ENCODE peak calls at places on chromosomes 2 and 18, in eight cellular contexts. M is adrenal gland, P is heart left ventricle, C is transverse colon, N is H54, L is IMR-90, Z is breast epithelium, K is NB4. W is an unnamed sample.

GRCh38 chr2:37318401-37318800 is 6.2 kb downstream of the PRKD3 start:
- DNase-seq in M (no peak), P (no peak), C (no peak), N (no peak), L (peak), Z (no peak), K (peak), W (no peak)

GRCh38 chr2:191844706-191845105 is 2.2 kb downstream of the CAVIN2 start:
- DNase-seq in M (no peak), P (no peak), C (no peak), N (no peak), L (peak), Z (no peak), K (no peak), W (no peak)

GRCh38 chr2:226403360-226403759 is 396.3 kb downstream of the IRS1 start:
- DNase-seq in M (no peak), P (no peak), C (no peak), N (no peak), L (peak), Z (no peak), K (no peak), W (no peak)

GRCh38 chr2:10285578-10286198 is 17.0 kb upstream of the HPCAL1 start:
- DNase-seq in M (peak), P (peak), C (peak), N (peak), L (peak), Z (peak), K (peak), W (peak)

GRCh38 chr18:28112056-28112470 is 64.9 kb downstream of the CDH2 start:
- DNase-seq in M (peak), P (no peak), C (no peak), N (no peak), L (peak), Z (no peak), K (no peak), W (no peak)

GRCh38 chr2:53633441-53633840 is 134.2 kb upstream of the CHAC2 start:
- DNase-seq in M (no peak), P (no peak), C (no peak), N (no peak), L (peak), Z (no peak), K (no peak), W (no peak)

GRCh38 chr2:210558708-210559107 is 2.3 kb downstream of the CPS1 start:
- DNase-seq in M (no peak), P (no peak), C (no peak), N (no peak), L (no peak), Z (no peak), K (no peak), W (no peak)

GRCh38 chr18:45667056-45667455 is 51.8 kb downstream of the SLC14A2 start:
- DNase-seq in M (no peak), P (no peak), C (no peak), N (no peak), L (no peak), Z (no peak), K (no peak), W (no peak)

GRCh38 chr2:196592912-196593881 is 46.3 kb upstream of the CCDC150 start:
- DNase-seq in M (no peak), P (peak), C (no peak), N (peak), L (peak), Z (no peak), K (peak), W (peak)

GRCh38 chr18:60003610-60004185 is 103.9 kb downstream of the PMAIP1 start:
- DNase-seq in M (no peak), P (no peak), C (no peak), N (no peak), L (no peak), Z (no peak), K (no peak), W (no peak)

GRCh38 chr2:98444436-98445166 is at the start of gene INPP4A:
- DNase-seq in M (peak), P (peak), C (peak), N (peak), L (peak), Z (peak), K (peak), W (peak)

GRCh38 chr2:163802289-163802688 is 66.5 kb upstream of the FIGN start:
- DNase-seq in M (no peak), P (no peak), C (no peak), N (no peak), L (no peak), Z (no peak), K (no peak), W (no peak)

GRCh38 chr2:100554788-100555407 is 7.9 kb upstream of the PDCL3 start:
- DNase-seq in M (no peak), P (no peak), C (peak), N (no peak), L (no peak), Z (no peak), K (peak), W (no peak)

GRCh38 chr2:222100704-222101103 is 198.1 kb downstream of the PAX3 start:
- DNase-seq in M (no peak), P (no peak), C (no peak), N (no peak), L (no peak), Z (no peak), K (no peak), W (no peak)

GRCh38 chr18:23106575-23106974 is 28.7 kb upstream of the CABLES1 start:
- DNase-seq in M (peak), P (no peak), C (peak), N (peak), L (peak), Z (peak), K (peak), W (no peak)

GRCh38 chr18:9113468-9114149 is 11.1 kb downstream of the NDUFV2 start:
- DNase-seq in M (no peak), P (no peak), C (no peak), N (no peak), L (no peak), Z (no peak), K (no peak), W (peak)

GRCh38 chr2:19747310-19748072 is 154.3 kb downstream of the TTC32 start:
- DNase-seq in M (no peak), P (no peak), C (no peak), N (no peak), L (peak), Z (peak), K (no peak), W (no peak)

GRCh38 chr2:237691908-237692600 is 64.7 kb downstream of the LRRFIP1 start:
- DNase-seq in M (peak), P (peak), C (peak), N (peak), L (peak), Z (peak), K (peak), W (peak)

GRCh38 chr2:120771556-120772208 is 36.0 kb downstream of the GLI2 start:
- DNase-seq in M (peak), P (peak), C (peak), N (peak), L (peak), Z (no peak), K (peak), W (no peak)

GRCh38 chr2:40343904-40344303 is 108.0 kb downstream of the SLC8A1 start:
- DNase-seq in M (no peak), P (no peak), C (no peak), N (no peak), L (peak), Z (no peak), K (no peak), W (no peak)

GRCh38 chr18:36405611-36406010 is 108.1 kb downstream of the FHOD3 start:
- DNase-seq in M (no peak), P (no peak), C (no peak), N (no peak), L (peak), Z (no peak), K (no peak), W (no peak)

GRCh38 chr2:16774091-16774490 is 108.5 kb upstream of the CYRIA start:
- DNase-seq in M (no peak), P (no peak), C (no peak), N (no peak), L (no peak), Z (no peak), K (no peak), W (no peak)

GRCh38 chr2:234290671-234291070 is 206.2 kb downstream of the ARL4C start:
- DNase-seq in M (peak), P (no peak), C (peak), N (no peak), L (no peak), Z (no peak), K (peak), W (no peak)

GRCh38 chr2:43005975-43006833 is 213.8 kb upstream of the HAAO start:
- DNase-seq in M (no peak), P (no peak), C (no peak), N (no peak), L (no peak), Z (no peak), K (no peak), W (no peak)

GRCh38 chr2:165274698-165275097 is 35.5 kb downstream of the SCN2A start:
- DNase-seq in M (peak), P (peak), C (peak), N (no peak), L (no peak), Z (peak), K (no peak), W (no peak)

GRCh38 chr2:241776336-241777166 is at the start of gene GAL3ST2:
- DNase-seq in M (no peak), P (no peak), C (peak), N (no peak), L (no peak), Z (peak), K (no peak), W (no peak)

GRCh38 chr2:54456526-54457325 is 599 bp downstream of the SPTBN1 start:
- DNase-seq in M (peak), P (peak), C (peak), N (peak), L (peak), Z (no peak), K (peak), W (peak)

GRCh38 chr2:143171817-143172216 is 42.6 kb downstream of the ARHGAP15 start:
- DNase-seq in M (no peak), P (no peak), C (no peak), N (no peak), L (peak), Z (no peak), K (no peak), W (no peak)

GRCh38 chr18:59737776-59738295 is 40.6 kb upstream of the CCBE1 start:
- DNase-seq in M (no peak), P (no peak), C (no peak), N (no peak), L (no peak), Z (no peak), K (no peak), W (no peak)

GRCh38 chr2:81648370-81648769 is 1343.8 kb upstream of the LRRTM1 start:
- DNase-seq in M (no peak), P (no peak), C (no peak), N (no peak), L (no peak), Z (no peak), K (no peak), W (no peak)

GRCh38 chr18:51251625-51252024 is 54.1 kb upstream of the MEX3C start:
- DNase-seq in M (no peak), P (no peak), C (peak), N (no peak), L (no peak), Z (no peak), K (peak), W (no peak)

GRCh38 chr2:126971162-126971480 is 72.4 kb downstream of the TEX51 start:
- DNase-seq in M (no peak), P (peak), C (no peak), N (no peak), L (no peak), Z (no peak), K (no peak), W (no peak)

GRCh38 chr2:33377048-33377447 is 99.4 kb upstream of the RASGRP3 start:
- DNase-seq in M (no peak), P (peak), C (no peak), N (no peak), L (no peak), Z (no peak), K (no peak), W (no peak)

GRCh38 chr18:80009661-80010550 is 21.5 kb upstream of the TXNL4A start:
- DNase-seq in M (peak), P (peak), C (peak), N (peak), L (peak), Z (peak), K (peak), W (no peak)

GRCh38 chr2:29611850-29612249 is 309.5 kb downstream of the ALK start:
- DNase-seq in M (no peak), P (no peak), C (no peak), N (no peak), L (no peak), Z (no peak), K (no peak), W (no peak)

GRCh38 chr2:240787521-240788472 is 32.2 kb downstream of the KIF1A start:
- DNase-seq in M (no peak), P (peak), C (no peak), N (no peak), L (no peak), Z (no peak), K (no peak), W (no peak)

GRCh38 chr2:28390857-28391563 is 1.6 kb upstream of the FOSL2 start:
- DNase-seq in M (peak), P (peak), C (peak), N (peak), L (no peak), Z (peak), K (no peak), W (peak)

GRCh38 chr2:150586858-150587257 is 99.4 kb upstream of the RND3 start:
- DNase-seq in M (peak), P (no peak), C (no peak), N (no peak), L (peak), Z (no peak), K (no peak), W (no peak)

GRCh38 chr2:203809084-203809521 is 58.5 kb upstream of the CTLA4 start:
- DNase-seq in M (no peak), P (no peak), C (no peak), N (no peak), L (peak), Z (no peak), K (no peak), W (no peak)

GRCh38 chr2:199128476-199129214 is 329.1 kb downstream of the SATB2 start:
- DNase-seq in M (no peak), P (no peak), C (no peak), N (no peak), L (no peak), Z (no peak), K (no peak), W (no peak)

DNA sequence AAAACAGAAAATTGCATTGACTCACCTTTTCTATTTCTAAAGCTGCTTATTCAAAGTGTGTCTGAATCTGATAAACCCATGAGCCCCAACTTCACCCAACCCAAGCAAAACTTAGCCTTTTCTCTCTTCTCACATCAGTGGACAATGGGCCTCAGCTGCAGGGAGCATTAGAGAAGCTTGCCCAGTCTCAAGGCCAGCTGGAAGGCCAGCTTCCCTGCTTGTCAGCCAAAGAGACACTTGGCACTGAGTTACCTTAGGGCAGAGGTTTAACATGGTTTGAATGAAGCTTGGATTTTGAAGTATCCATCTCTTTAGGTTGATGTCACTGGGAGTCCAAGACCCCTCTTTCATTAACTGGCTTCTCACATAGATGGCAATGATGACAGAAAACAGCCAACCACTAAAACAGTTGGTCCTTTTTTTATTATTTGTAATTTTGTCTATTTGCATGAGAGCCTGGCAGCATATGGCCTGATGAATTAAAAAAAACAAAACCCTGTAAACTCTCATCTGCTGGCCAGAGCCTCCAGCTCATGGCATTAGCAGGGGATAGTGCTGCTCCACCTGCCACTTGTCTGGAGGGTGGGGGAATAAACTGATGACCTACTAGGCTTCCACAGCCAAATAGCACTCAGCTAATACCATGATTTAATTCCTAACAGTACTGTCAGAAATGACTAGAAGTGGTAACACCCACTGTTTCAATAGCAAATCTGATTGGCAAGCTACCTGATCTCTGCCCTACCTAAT is 136.9 kb downstream of the UBE2E3 start:
- DNase-seq in M (no peak), P (no peak), C (no peak), N (no peak), L (no peak), Z (no peak), K (no peak), W (no peak)
- TF ChIP-seq POLR2A in M (no peak), P (no peak), C (no peak), N (no peak), L (no peak), Z (no peak), K (no peak), W (no peak)

GRCh38 chr2:146624429-146624828 is 1220.4 kb upstream of the ACVR2A start:
- DNase-seq in M (no peak), P (no peak), C (no peak), N (no peak), L (no peak), Z (no peak), K (no peak), W (no peak)
- TF ChIP-seq POLR2A in M (no peak), P (no peak), C (no peak), N (no peak), L (no peak), Z (no peak), K (no peak), W (no peak)

DNA sequence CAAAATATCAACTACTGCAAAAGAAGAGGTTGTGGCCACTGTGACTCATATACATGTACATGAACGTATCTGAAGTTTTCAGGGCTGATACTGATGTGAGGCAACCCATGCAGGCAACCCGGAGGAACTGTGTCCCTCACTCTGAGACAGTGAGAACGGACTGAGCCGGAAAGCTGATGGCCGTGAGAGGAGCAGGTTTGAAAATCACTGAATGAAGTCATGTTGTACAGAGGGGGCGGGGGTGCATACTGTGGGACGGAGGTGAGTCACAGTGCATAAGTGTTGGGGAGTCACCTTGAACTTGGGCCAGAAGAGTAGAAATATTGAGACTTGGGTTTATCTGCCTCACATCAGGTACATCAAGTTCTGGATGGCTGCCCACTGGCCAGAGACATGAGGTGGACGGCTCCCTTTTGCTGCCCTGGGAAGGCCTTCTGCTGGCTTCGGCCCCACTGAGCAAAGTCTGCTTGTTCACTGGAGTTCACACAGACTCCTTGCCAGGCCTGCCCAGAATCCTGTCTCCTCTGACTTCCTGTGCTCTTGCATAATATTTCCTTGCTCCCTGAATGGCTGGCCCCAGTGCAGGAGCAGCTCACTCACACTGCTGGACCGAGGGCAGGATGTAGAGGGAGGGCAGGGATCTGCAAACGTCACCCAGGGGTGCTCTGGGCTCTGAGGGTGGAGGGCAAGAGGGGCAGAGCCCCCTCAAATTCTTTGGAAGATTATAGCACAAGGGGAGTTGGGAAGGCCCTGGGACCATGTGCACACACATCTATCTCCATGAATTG is 18.1 kb downstream of the EPAS1 start:
- DNase-seq in M (peak), P (peak), C (peak), N (peak), L (peak), Z (peak), K (peak), W (peak)
- TF ChIP-seq POLR2A in M (no peak), P (peak), C (peak), N (peak), L (peak), Z (peak), K (no peak), W (peak)

GRCh38 chr2:63050916-63051794 is 525 bp downstream of the OTX1 start:
- DNase-seq in M (no peak), P (no peak), C (no peak), N (no peak), L (no peak), Z (no peak), K (no peak), W (peak)

GRCh38 chr2:63049291-63050185 is 1.1 kb upstream of the OTX1 start:
- DNase-seq in M (no peak), P (no peak), C (no peak), N (no peak), L (peak), Z (no peak), K (peak), W (peak)

GRCh38 chr2:63051795-63052333 is 1.2 kb downstream of the OTX1 start:
- DNase-seq in M (no peak), P (no peak), C (no peak), N (no peak), L (no peak), Z (no peak), K (no peak), W (no peak)

GRCh38 chr2:63048367-63049171 is 2.1 kb upstream of the OTX1 start:
- DNase-seq in M (no peak), P (no peak), C (no peak), N (no peak), L (no peak), Z (no peak), K (no peak), W (peak)

GRCh38 chr2:63050186-63050915 is at the start of gene OTX1:
- DNase-seq in M (peak), P (no peak), C (peak), N (peak), L (peak), Z (no peak), K (peak), W (peak)
- TF ChIP-seq POLR2A in M (no peak), P (no peak), C (no peak), N (peak), L (no peak), Z (no peak), K (peak), W (no peak)